ENCODE peak calls at places on chromosomes 11 and 22, in four cellular contexts. T is esophagus squamous epithelium, P is right lobe of liver, W is endothelial cell of umbilical vein. Q is an unnamed sample.

GRCh38 chr22:31199187-31199586 is 12.9 kb upstream of the LIMK2 start:
- DNase-seq in W (no peak), P (no peak), T (no peak), Q (no peak)

GRCh38 chr11:10600570-10601248 is 32.2 kb upstream of the LYVE1 start:
- DNase-seq in P (no peak), W (peak), T (no peak), Q (no peak)

GRCh38 chr22:22710719-22711531 is 66.5 kb downstream of the GGTLC2 start:
- DNase-seq in T (no peak), W (peak), P (peak), Q (peak)

GRCh38 chr11:47354913-47355282 is 2.4 kb upstream of the MYBPC3 start:
- DNase-seq in T (no peak), W (no peak), P (peak), Q (no peak)

GRCh38 chr11:45091563-45092392 is 54.7 kb upstream of the PRDM11 start:
- DNase-seq in T (no peak), P (no peak), W (peak), Q (no peak)

GRCh38 chr11:69427906-69428880 is 53.3 kb upstream of the LINC01488 start:
- DNase-seq in T (no peak), P (no peak), W (no peak), Q (no peak)

GRCh38 chr11:833114-833791 is 501 bp downstream of the CD151 start:
- DNase-seq in T (no peak), P (no peak), W (peak), Q (no peak)

GRCh38 chr11:44338721-44339529 is 29.0 kb upstream of the ALX4 start:
- DNase-seq in T (no peak), P (no peak), W (no peak), Q (no peak)

GRCh38 chr11:114259551-114259983 is 36.6 kb upstream of the NNMT start:
- DNase-seq in P (no peak), W (no peak), T (no peak), Q (no peak)

GRCh38 chr11:64148200-64148916 is 17.6 kb downstream of the MACROD1 start:
- DNase-seq in T (no peak), P (peak), W (peak), Q (peak)

GRCh38 chr11:59615637-59616395 is at the start of gene OSBP:
- DNase-seq in W (peak), P (peak), T (peak), Q (peak)
- TF ChIP-seq POLR2A in W (peak), P (peak), T (peak), Q (peak)

GRCh38 chr11:129457321-129457720 is 81.7 kb downstream of the BARX2 start:
- DNase-seq in P (no peak), T (no peak), W (no peak), Q (no peak)

GRCh38 chr11:129455101-129455500 is 79.5 kb downstream of the BARX2 start:
- DNase-seq in T (no peak), P (no peak), W (no peak), Q (no peak)

GRCh38 chr11:129453293-129453721 is 77.7 kb downstream of the BARX2 start:
- DNase-seq in T (no peak), W (no peak), P (no peak), Q (no peak)

GRCh38 chr11:129458278-129458677 is 82.6 kb downstream of the BARX2 start:
- DNase-seq in T (no peak), P (no peak), W (no peak), Q (no peak)

GRCh38 chr11:129455756-129456436 is 80.2 kb downstream of the BARX2 start:
- DNase-seq in W (no peak), T (no peak), P (no peak), Q (no peak)
- TF ChIP-seq POLR2A in W (no peak), T (no peak), P (no peak), Q (no peak)

GRCh38 chr11:58578136-58578634 is 678 bp upstream of the ZFP91 start:
- DNase-seq in P (peak), W (peak), T (peak), Q (peak)
- TF ChIP-seq POLR2A in P (no peak), W (peak), T (no peak), Q (no peak)

GRCh38 chr11:68312780-68313573 is 586 bp downstream of the LRP5 start:
- DNase-seq in T (no peak), P (no peak), W (no peak), Q (no peak)

GRCh38 chr11:68311155-68312116 is 955 bp upstream of the LRP5 start:
- DNase-seq in T (no peak), W (no peak), P (no peak), Q (no peak)

GRCh38 chr11:68314203-68314885 is 2.0 kb downstream of the LRP5 start:
- DNase-seq in W (peak), T (no peak), P (no peak), Q (no peak)

GRCh38 chr11:68313574-68314202 is 1.3 kb downstream of the LRP5 start:
- DNase-seq in T (no peak), P (no peak), W (peak), Q (no peak)

GRCh38 chr11:68312117-68312779 is at the start of gene LRP5:
- DNase-seq in P (no peak), T (no peak), W (no peak), Q (peak)
- TF ChIP-seq POLR2A in P (peak), T (no peak), W (no peak), Q (no peak)

GRCh38 chr22:33653525-33654063 is 266.7 kb downstream of the LARGE1 start:
- DNase-seq in W (no peak), P (no peak), T (no peak), Q (no peak)
- TF ChIP-seq POLR2A in W (no peak), P (no peak), T (no peak), Q (no peak)

GRCh38 chr11:65416341-65417185 is 6.0 kb upstream of the NEAT1 start:
- DNase-seq in P (peak), W (peak), T (no peak), Q (peak)
- TF ChIP-seq POLR2A in P (peak), W (peak), T (peak), Q (peak)

GRCh38 chr22:35525687-35526332 is 14.8 kb upstream of the RASD2 start:
- DNase-seq in W (no peak), T (no peak), P (no peak), Q (no peak)
- TF ChIP-seq POLR2A in W (no peak), T (no peak), P (no peak), Q (no peak)

GRCh38 chr11:66359662-66360087 is 11.9 kb downstream of the SLC29A2 start:
- DNase-seq in P (no peak), T (no peak), W (no peak), Q (no peak)

GRCh38 chr11:66363187-66363601 is 8.4 kb downstream of the SLC29A2 start:
- DNase-seq in W (no peak), T (no peak), P (no peak), Q (no peak)

GRCh38 chr11:66362481-66363147 is 8.9 kb downstream of the SLC29A2 start:
- DNase-seq in T (no peak), P (no peak), W (no peak), Q (no peak)

GRCh38 chr11:66360406-66361073 is 11.0 kb downstream of the SLC29A2 start:
- DNase-seq in T (no peak), P (no peak), W (no peak), Q (no peak)

GRCh38 chr11:66361502-66361941 is 10.0 kb downstream of the SLC29A2 start:
- DNase-seq in W (no peak), P (no peak), T (no peak), Q (no peak)
- TF ChIP-seq POLR2A in W (no peak), P (no peak), T (no peak), Q (no peak)

DNA sequence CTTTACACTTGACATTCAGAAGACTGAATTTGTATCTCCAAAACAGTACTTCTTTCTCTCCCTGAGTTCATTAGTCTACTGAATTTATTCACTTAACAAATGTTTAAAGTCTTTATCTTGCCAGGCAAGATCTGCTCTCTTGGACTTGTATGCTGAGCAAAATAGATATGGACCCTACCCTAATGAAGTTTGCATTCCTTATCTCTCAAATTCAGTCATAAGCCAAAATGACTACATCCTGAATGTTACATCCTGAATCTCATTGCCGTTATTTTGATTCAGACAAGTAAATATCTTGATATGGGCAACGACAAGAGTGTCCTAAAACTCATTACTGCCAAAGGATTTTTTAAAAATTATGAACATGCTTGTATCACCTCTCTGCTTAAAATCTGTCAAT is 29.7 kb downstream of the FAR1 start:
- DNase-seq in P (no peak), W (peak), T (no peak), Q (no peak)
- TF ChIP-seq POLR2A in P (no peak), W (no peak), T (no peak), Q (no peak)

Q was measured in H54.